ENCODE peak calls at places on chromosomes 16 and 17, in four cellular contexts. E is psoas muscle, C is HL-60, A is EL. V is an unnamed sample.

GRCh38 chr17:8125947-8126305 is 2.0 kb upstream of the HES7 start:
- DNase-seq in C (no peak), E (peak; percentile 64), A (peak; percentile 50), V (no peak)

GRCh38 chr16:18039931-18040330 is 296.6 kb downstream of the NPIPA8 start:
- DNase-seq in E (no peak), C (no peak), A (no peak), V (no peak)

GRCh38 chr17:18041776-18042175 is 2.6 kb downstream of the GID4 start:
- DNase-seq in A (peak; percentile 58), C (peak; percentile 21), E (peak; percentile 68), V (no peak)

GRCh38 chr16:19126300-19126699 is 12.5 kb downstream of the ITPRIPL2 start:
- DNase-seq in E (no peak), C (no peak), A (no peak), V (no peak)

GRCh38 chr16:88306860-88307545 is 75.8 kb upstream of the ZNF469 start:
- DNase-seq in E (peak; percentile 49), A (peak; percentile 96), C (no peak), V (no peak)

GRCh38 chr17:50882851-50883250 is 16.7 kb upstream of the TOB1 start:
- DNase-seq in A (peak; percentile 74), C (no peak), E (no peak), V (no peak)

GRCh38 chr16:89921699-89922476 is 1.3 kb upstream of the TUBB3 start:
- DNase-seq in A (peak; percentile 97), C (no peak), E (peak; percentile 77), V (no peak)

GRCh38 chr17:30291571-30292489 is at the start of gene BLMH:
- DNase-seq in C (peak; percentile 45), E (peak; percentile 89), A (peak; percentile 87), V (peak; percentile 84)

GRCh38 chr16:23534868-23535860 is 22.0 kb downstream of the EARS2 start:
- DNase-seq in C (no peak), A (no peak), E (peak; percentile 53), V (no peak)

GRCh38 chr17:4187076-4187475 is 44.1 kb downstream of the CYB5D2 start:
- DNase-seq in A (no peak), E (no peak), C (no peak), V (no peak)

GRCh38 chr17:57342141-57342540 is 85.8 kb downstream of the MSI2 start:
- DNase-seq in C (no peak), E (no peak), A (no peak), V (no peak)

GRCh38 chr17:17603178-17603894 is 11.8 kb upstream of the PEMT start:
- DNase-seq in E (no peak), C (no peak), A (no peak), V (no peak)

GRCh38 chr17:7988750-7989178 is 13.7 kb upstream of the GUCY2D start:
- DNase-seq in A (peak; percentile 84), E (no peak), C (no peak), V (peak; percentile 42)

GRCh38 chr16:58499615-58500328 is at the start of gene NDRG4:
- DNase-seq in C (no peak), A (peak; percentile 91), E (no peak), V (no peak)

GRCh38 chr17:67246648-67247415 is 1.8 kb upstream of the HELZ start:
- DNase-seq in C (no peak), A (peak; percentile 58), E (peak; percentile 53), V (peak; percentile 55)

GRCh38 chr17:382644-383533 is 30.3 kb upstream of the RPH3AL start:
- DNase-seq in A (peak; percentile 48), C (no peak), E (no peak), V (no peak)

GRCh38 chr17:33732116-33732515 is 439.0 kb upstream of the ASIC2 start:
- DNase-seq in A (no peak), C (no peak), E (no peak), V (no peak)

GRCh38 chr17:7887038-7887481 is 1.5 kb upstream of the CHD3 start:
- DNase-seq in E (no peak), A (no peak), C (peak; percentile 64), V (no peak)

GRCh38 chr16:90041896-90042473 is 22.7 kb upstream of the DBNDD1 start:
- DNase-seq in A (no peak), E (peak; percentile 32), C (no peak), V (no peak)

GRCh38 chr17:53627511-53627910 is 195.2 kb upstream of the KIF2B start:
- DNase-seq in E (no peak), A (peak; percentile 77), C (no peak), V (no peak)

GRCh38 chr16:2715519-2715918 is 4.5 kb downstream of the PRSS27 start:
- DNase-seq in E (peak; percentile 81), C (peak; percentile 73), A (peak; percentile 20), V (peak; percentile 49)

GRCh38 chr16:55471448-55472097 is 7.4 kb upstream of the MMP2 start:
- DNase-seq in C (peak; percentile 33), E (no peak), A (peak; percentile 89), V (no peak)

GRCh38 chr17:13337864-13338371 is 263.8 kb downstream of the HS3ST3A1 start:
- DNase-seq in E (no peak), C (no peak), A (peak; percentile 74), V (no peak)

GRCh38 chr16:25691519-25692091 is at the start of gene HS3ST4:
- DNase-seq in A (no peak), E (no peak), C (no peak), V (no peak)

GRCh38 chr17:82841921-82842596 is 2.2 kb upstream of the ZNF750 start:
- DNase-seq in C (no peak), A (no peak), E (no peak), V (no peak)

GRCh38 chr17:63535640-63536039 is 12.5 kb downstream of the KCNH6 start:
- DNase-seq in C (no peak), E (no peak), A (no peak), V (peak; percentile 51)

GRCh38 chr17:6166492-6167179 is 96.5 kb downstream of the WSCD1 start:
- DNase-seq in C (no peak), E (no peak), A (no peak), V (no peak)

GRCh38 chr16:75250089-75250808 is 1.2 kb downstream of the BCAR1 start:
- DNase-seq in C (no peak), A (peak; percentile 46), E (peak; percentile 73), V (peak; percentile 74)

GRCh38 chr16:189604-190186 is 9.4 kb downstream of the HBQ1 start:
- DNase-seq in C (no peak), A (no peak), E (peak; percentile 39), V (no peak)

GRCh38 chr16:74749291-74750055 is 25.1 kb downstream of the FA2H start:
- DNase-seq in E (no peak), C (no peak), A (peak; percentile 35), V (no peak)

GRCh38 chr17:62671553-62671952 is 44.1 kb downstream of the MRC2 start:
- DNase-seq in C (no peak), E (peak; percentile 45), A (no peak), V (peak; percentile 38)

GRCh38 chr16:65660390-65660789 is 538.5 kb upstream of the CDH11 start:
- DNase-seq in E (no peak), A (peak; percentile 68), C (no peak), V (no peak)

GRCh38 chr16:55510185-55510805 is 1.4 kb downstream of the LPCAT2 start:
- DNase-seq in A (no peak), E (no peak), C (peak; percentile 70), V (no peak)

GRCh38 chr17:7889166-7889584 is 586 bp downstream of the CHD3 start:
- DNase-seq in A (peak; percentile 95), C (no peak), E (peak; percentile 99), V (peak; percentile 99)

GRCh38 chr17:10789694-10790271 is 14.1 kb downstream of the TMEM238L start:
- DNase-seq in E (no peak), A (no peak), C (no peak), V (no peak)

GRCh38 chr17:75983501-75984181 is 4.6 kb downstream of the TEN1 start:
- DNase-seq in E (no peak), A (no peak), C (no peak), V (no peak)

GRCh38 chr16:65546353-65546791 is 424.5 kb upstream of the CDH11 start:
- DNase-seq in E (no peak), C (no peak), A (peak; percentile 17), V (no peak)

GRCh38 chr16:31008154-31008950 is 2.1 kb downstream of the STX1B start:
- DNase-seq in E (no peak), A (peak; percentile 87), C (no peak), V (no peak)

V was measured in right lobe of liver.